ENCODE peak calls at places on chromosomes 16 and 17, in six cellular contexts. L is chondrocyte, A is amniotic stem cell, Z is nephron progenitor cell, M is cardiac muscle cell, S is body of pancreas. B is an unnamed sample.

GRCh38 chr17:58313815-58314705 is 14.5 kb downstream of the TSPOAP1 start:
- DNase-seq in L (no peak), A (no peak), Z (no peak), M (no peak), S (no peak), B (peak; percentile 25)

GRCh38 chr17:17537311-17538099 is 41.3 kb upstream of the RASD1 start:
- DNase-seq in L (no peak), A (no peak), Z (no peak), M (peak; percentile 14), S (peak; percentile 49), B (no peak)

GRCh38 chr16:81798311-81799137 is 19.4 kb downstream of the PLCG2 start:
- DNase-seq in L (no peak), A (no peak), Z (no peak), M (no peak), S (no peak), B (no peak)

GRCh38 chr17:60386137-60386395 is 5.9 kb downstream of the USP32 start:
- DNase-seq in L (no peak), A (no peak), Z (no peak), M (no peak), S (no peak), B (no peak)

GRCh38 chr17:39926588-39927100 is 757 bp downstream of the ORMDL3 start:
- DNase-seq in L (no peak), A (peak; percentile 5), Z (peak; percentile 41), M (peak; percentile 69), S (peak; percentile 77), B (peak; percentile 75)

GRCh38 chr17:2211661-2212327 is 91.8 kb downstream of the SMG6 start:
- DNase-seq in L (no peak), A (no peak), Z (no peak), M (no peak), S (no peak), B (peak; percentile 42)

GRCh38 chr17:70031341-70031740 is 43.7 kb upstream of the KCNJ16 start:
- DNase-seq in L (no peak), A (no peak), Z (no peak), M (no peak), S (no peak), B (no peak)

GRCh38 chr17:73175962-73176565 is 11.3 kb downstream of the SSTR2 start:
- DNase-seq in L (no peak), A (no peak), Z (no peak), M (no peak), S (no peak), B (no peak)

GRCh38 chr17:45370949-45371413 is 54.2 kb upstream of the MAP3K14 start:
- DNase-seq in L (no peak), A (no peak), Z (no peak), M (no peak), S (no peak), B (peak; percentile 40)

GRCh38 chr17:31155208-31155810 is 60.5 kb downstream of the NF1 start:
- DNase-seq in L (no peak), A (no peak), Z (no peak), M (no peak), S (no peak), B (no peak)

GRCh38 chr17:29777663-29778062 is 152.4 kb downstream of the SSH2 start:
- DNase-seq in L (no peak), A (no peak), Z (no peak), M (no peak), S (no peak), B (no peak)

GRCh38 chr16:80027007-80027965 is 426.7 kb upstream of the MAF start:
- DNase-seq in L (peak; percentile 94), A (peak; percentile 74), Z (no peak), M (peak; percentile 40), S (peak; percentile 20), B (peak; percentile 67)

GRCh38 chr17:60901806-60902205 is 224.2 kb downstream of the BCAS3 start:
- DNase-seq in L (no peak), A (peak; percentile 48), Z (no peak), M (peak; percentile 58), S (no peak), B (no peak)

GRCh38 chr16:56341656-56342397 is 83.5 kb downstream of the AMFR start:
- DNase-seq in L (no peak), A (no peak), Z (no peak), M (no peak), S (no peak), B (no peak)

GRCh38 chr16:70706948-70707465 is 21.2 kb upstream of the MTSS2 start:
- DNase-seq in L (no peak), A (peak; percentile 69), Z (no peak), M (peak; percentile 56), S (no peak), B (no peak)

GRCh38 chr17:20721151-20721550 is 141.6 kb downstream of the CDRT15L2 start:
- DNase-seq in L (no peak), A (no peak), Z (no peak), M (peak; percentile 80), S (no peak), B (no peak)

GRCh38 chr16:81130126-81130525 is 33.9 kb upstream of the GCSH start:
- DNase-seq in L (no peak), A (no peak), Z (no peak), M (no peak), S (no peak), B (no peak)

GRCh38 chr17:61848896-61849295 is 14.4 kb downstream of the BRIP1 start:
- DNase-seq in L (no peak), A (no peak), Z (no peak), M (no peak), S (no peak), B (no peak)

GRCh38 chr16:30016555-30017276 is 5.9 kb upstream of the DOC2A start:
- DNase-seq in L (no peak), A (no peak), Z (no peak), M (no peak), S (no peak), B (no peak)

GRCh38 chr17:957856-958421 is 21.6 kb downstream of the NXN start:
- DNase-seq in L (no peak), A (no peak), Z (no peak), M (no peak), S (no peak), B (no peak)

GRCh38 chr17:41549596-41550039 is 21.5 kb upstream of the KRT19 start:
- DNase-seq in L (no peak), A (no peak), Z (peak; percentile 69), M (no peak), S (no peak), B (no peak)

GRCh38 chr16:81544691-81545365 is 100.2 kb downstream of the CMIP start:
- DNase-seq in L (peak; percentile 38), A (no peak), Z (no peak), M (peak; percentile 22), S (no peak), B (no peak)

GRCh38 chr17:48420823-48421222 is 9.2 kb downstream of the SKAP1 start:
- DNase-seq in L (no peak), A (no peak), Z (no peak), M (no peak), S (no peak), B (no peak)

GRCh38 chr16:83792391-83792790 is 15.4 kb upstream of the HSBP1 start:
- DNase-seq in L (no peak), A (no peak), Z (no peak), M (no peak), S (no peak), B (no peak)

GRCh38 chr17:77208217-77208808 is 67.5 kb downstream of the SEC14L1 start:
- DNase-seq in L (peak; percentile 36), A (peak; percentile 53), Z (no peak), M (peak; percentile 50), S (peak; percentile 80), B (no peak)

GRCh38 chr16:52545544-52546262 is 1.2 kb downstream of the TOX3 start:
- DNase-seq in L (no peak), A (no peak), Z (peak; percentile 50), M (no peak), S (no peak), B (no peak)

GRCh38 chr17:9232591-9233270 is 211.4 kb downstream of the NTN1 start:
- DNase-seq in L (no peak), A (no peak), Z (peak; percentile 55), M (no peak), S (no peak), B (no peak)

GRCh38 chr17:74757931-74758845 is 9.8 kb downstream of the NHERF1 start:
- DNase-seq in L (peak; percentile 75), A (no peak), Z (peak; percentile 36), M (peak; percentile 56), S (peak; percentile 65), B (no peak)

GRCh38 chr16:20740007-20740883 is 1.4 kb downstream of the THUMPD1 start:
- DNase-seq in L (no peak), A (no peak), Z (no peak), M (peak; percentile 21), S (peak; percentile 21), B (no peak)

GRCh38 chr16:88706965-88707871 is 915 bp downstream of the CTU2 start:
- DNase-seq in L (no peak), A (no peak), Z (no peak), M (no peak), S (no peak), B (no peak)

GRCh38 chr17:66805567-66805966 is 29.4 kb upstream of the CACNG5 start:
- DNase-seq in L (no peak), A (no peak), Z (no peak), M (no peak), S (no peak), B (no peak)

GRCh38 chr17:79020631-79021301 is 3.2 kb upstream of the C1QTNF1 start:
- DNase-seq in L (no peak), A (no peak), Z (no peak), M (peak; percentile 69), S (peak; percentile 5), B (peak; percentile 65)

GRCh38 chr16:56800355-56800754 is 64.7 kb upstream of the SLC12A3 start:
- DNase-seq in L (no peak), A (no peak), Z (no peak), M (peak; percentile 41), S (no peak), B (no peak)

GRCh38 chr16:72983241-72983640 is 64.7 kb downstream of the ZFHX3 start:
- DNase-seq in L (no peak), A (no peak), Z (no peak), M (no peak), S (no peak), B (no peak)

GRCh38 chr16:66045626-66046025 is 320.9 kb upstream of the CDH5 start:
- DNase-seq in L (no peak), A (no peak), Z (no peak), M (peak; percentile 32), S (no peak), B (no peak)

GRCh38 chr16:3878610-3879009 is 1.9 kb downstream of the CREBBP start:
- DNase-seq in L (no peak), A (no peak), Z (no peak), M (peak; percentile 48), S (no peak), B (no peak)

GRCh38 chr16:48091077-48091476 is 64.7 kb downstream of the ABCC12 start:
- DNase-seq in L (no peak), A (no peak), Z (no peak), M (no peak), S (no peak), B (no peak)

GRCh38 chr16:12767897-12768296 is 35.8 kb downstream of the CPPED1 start:
- DNase-seq in L (no peak), A (no peak), Z (no peak), M (peak; percentile 38), S (no peak), B (no peak)

GRCh38 chr17:37276475-37276874 is 99.3 kb upstream of the C17orf78 start:
- DNase-seq in L (no peak), A (no peak), Z (no peak), M (no peak), S (no peak), B (no peak)